ENCODE peak calls at places on chromosomes 2 and 18, in five cellular contexts. E, P, J, R and M are unnamed samples.
A peak's percentile ranks its signal among the peaks of the same experiment; 100 is the strongest.

GRCh38 chr18:45050712-45051639 is 370.3 kb downstream of the SETBP1 start:
- DNase-seq in R (no peak), E (peak; percentile 6), P (no peak), J (no peak), M (no peak)

GRCh38 chr18:3923750-3924149 is 473.8 kb downstream of the TGIF1 start:
- DNase-seq in P (no peak), J (no peak), E (no peak), R (no peak), M (no peak)

GRCh38 chr2:6177796-6178195 is 485.6 kb downstream of the SOX11 start:
- DNase-seq in P (no peak), J (no peak), E (no peak), R (no peak), M (no peak)

GRCh38 chr2:240294514-240294913 is 140.9 kb upstream of the GPC1 start:
- DNase-seq in E (no peak), P (no peak), J (no peak), R (no peak), M (no peak)

GRCh38 chr18:45932708-45933107 is 34.4 kb downstream of the EPG5 start:
- DNase-seq in E (no peak), J (no peak), P (no peak), R (no peak), M (no peak)

GRCh38 chr18:34970106-34970505 is 71.1 kb upstream of the MAPRE2 start:
- DNase-seq in J (no peak), E (no peak), R (no peak), P (no peak), M (no peak)

GRCh38 chr2:170461875-170462274 is 253.3 kb upstream of the SP5 start:
- DNase-seq in E (no peak), J (no peak), R (no peak), P (no peak), M (no peak)

GRCh38 chr2:54122171-54122935 is 6.9 kb downstream of the ACYP2 start:
- DNase-seq in J (no peak), R (no peak), P (no peak), E (no peak), M (no peak)

GRCh38 chr2:43192039-43192438 is 34.4 kb downstream of the ZFP36L2 start:
- DNase-seq in J (no peak), P (no peak), E (no peak), R (no peak), M (no peak)

GRCh38 chr2:28163627-28164279 is 228.9 kb upstream of the FOSL2 start:
- DNase-seq in P (no peak), E (no peak), R (no peak), J (no peak), M (no peak)

GRCh38 chr2:224646242-224646846 is 61.2 kb upstream of the CUL3 start:
- DNase-seq in J (no peak), R (no peak), P (no peak), E (peak; percentile 8), M (no peak)

GRCh38 chr18:23238152-23238531 is 102.9 kb downstream of the CABLES1 start:
- DNase-seq in J (no peak), R (no peak), E (no peak), P (no peak), M (peak; percentile 27)

GRCh38 chr2:119289093-119289492 is 65.5 kb downstream of the STEAP3 start:
- DNase-seq in R (no peak), J (no peak), P (no peak), E (no peak), M (no peak)

GRCh38 chr18:51998711-51999110 is 341.3 kb upstream of the DCC start:
- DNase-seq in P (no peak), E (no peak), R (no peak), J (no peak), M (no peak)

GRCh38 chr18:32372381-32373061 is 98.2 kb downstream of the GAREM1 start:
- DNase-seq in J (no peak), R (no peak), E (peak; percentile 8), P (no peak), M (peak; percentile 74)
- TF ChIP-seq POLR2A in J (no peak), R (peak; percentile 14), E (no peak), P (no peak), M (no peak)

DNA sequence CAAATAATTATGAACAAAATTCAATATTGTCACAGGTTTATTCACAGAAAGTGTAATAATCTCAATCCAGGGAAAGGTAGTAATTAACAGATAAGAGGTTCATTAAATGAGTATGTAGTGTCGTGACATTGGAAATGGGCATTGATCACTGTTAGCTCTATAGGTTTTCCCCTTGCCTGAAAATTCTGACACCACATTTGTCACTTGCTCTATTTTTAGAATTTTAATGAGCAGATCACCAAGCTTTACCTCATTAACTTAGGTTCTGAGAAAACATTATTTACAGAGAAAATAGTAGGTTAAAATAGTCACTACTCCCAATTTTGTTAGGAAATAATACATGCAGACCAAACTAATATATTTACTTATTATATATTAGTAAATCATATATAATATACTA is 344.0 kb downstream of the DSC3 start:
- DNase-seq in R (no peak), P (no peak), J (no peak), E (no peak), M (no peak)
- TF ChIP-seq EP300 in R (no peak), P (no peak), J (no peak), E (no peak), M (no peak)

GRCh38 chr18:5297582-5297981 is 2.1 kb upstream of the ZBTB14 start:
- DNase-seq in E (no peak), P (no peak), R (no peak), J (no peak), M (no peak)

GRCh38 chr18:5295231-5295920 is at the start of gene ZBTB14:
- DNase-seq in R (peak; percentile 94), E (peak; percentile 18), J (peak; percentile 20), P (no peak), M (peak; percentile 74)

GRCh38 chr18:5296706-5297320 is 1.3 kb upstream of the ZBTB14 start:
- DNase-seq in E (peak; percentile 38), P (no peak), J (peak; percentile 64), R (peak; percentile 91), M (peak; percentile 82)

GRCh38 chr18:5294618-5295230 is 802 bp downstream of the ZBTB14 start:
- DNase-seq in E (peak; percentile 15), R (peak; percentile 85), J (no peak), P (no peak), M (peak; percentile 56)

DNA sequence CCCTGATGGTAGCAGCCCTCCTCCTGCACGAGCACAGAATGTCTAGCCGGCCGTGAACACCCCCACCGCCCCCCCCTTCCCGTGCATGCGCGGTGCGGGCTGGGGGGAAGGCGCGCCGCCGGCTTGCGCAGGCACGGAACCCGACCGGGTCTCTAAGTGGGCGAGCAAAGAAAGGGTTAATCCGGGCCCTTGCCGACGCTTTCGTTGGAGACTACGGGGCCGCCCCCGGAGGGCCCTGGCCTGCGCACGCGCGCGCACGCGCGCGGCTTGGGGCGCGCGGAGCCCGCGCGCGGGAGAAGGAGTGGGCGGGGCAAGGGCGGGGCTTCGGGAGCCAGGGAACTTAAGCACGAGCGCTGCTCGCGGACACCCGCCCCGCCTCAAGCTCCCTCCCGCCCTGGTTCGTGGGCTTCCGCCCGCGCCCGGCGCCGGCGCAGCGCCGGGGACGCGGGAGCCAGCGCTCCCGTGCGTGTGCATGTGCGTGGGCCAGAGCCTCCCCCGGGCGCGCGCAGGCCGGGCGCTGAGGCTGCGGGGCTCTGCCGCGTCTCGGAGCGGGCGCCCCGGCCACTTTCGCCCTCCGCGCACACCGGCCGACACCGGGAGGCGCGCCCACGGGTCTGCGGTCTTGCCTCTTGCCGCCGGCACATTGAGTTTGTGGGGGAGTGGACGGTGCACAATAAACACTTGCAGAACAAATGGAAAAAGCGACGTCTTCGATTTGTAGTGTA is 617 bp upstream of the ZBTB14 start:
- DNase-seq in R (peak; percentile 99), E (peak; percentile 71), J (peak; percentile 94), P (peak; percentile 62), M (peak; percentile 98)
- TF ChIP-seq POLR2A in R (peak; percentile 83), E (peak; percentile 29), J (peak; percentile 51), P (peak; percentile 79), M (no peak)

GRCh38 chr2:140061240-140061639 is 1281.0 kb upstream of the NXPH2 start:
- DNase-seq in P (no peak), J (no peak), R (no peak), E (no peak), M (no peak)

GRCh38 chr2:140063356-140063755 is 1283.2 kb upstream of the NXPH2 start:
- DNase-seq in P (no peak), E (no peak), J (no peak), R (no peak), M (no peak)

DNA sequence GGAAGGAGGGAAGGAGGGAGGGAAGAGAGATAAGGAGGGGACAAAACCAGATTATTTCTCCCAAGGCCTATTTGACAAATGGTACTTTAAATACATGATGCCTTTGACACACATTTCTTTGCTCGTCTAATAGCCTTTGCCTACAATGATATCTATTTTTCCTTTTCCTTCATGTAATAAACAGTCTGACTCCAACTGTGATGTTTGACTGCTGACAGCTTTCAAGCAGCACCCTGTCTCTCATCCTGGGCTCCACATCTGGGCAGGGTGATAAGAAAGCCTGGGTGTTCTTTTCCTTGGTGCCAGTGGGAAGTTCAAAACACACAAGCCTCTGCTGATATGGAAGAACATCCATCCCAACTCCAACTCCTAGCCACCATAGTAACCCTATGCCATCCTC is 1277.7 kb upstream of the NXPH2 start:
- DNase-seq in P (no peak), E (no peak), R (no peak), J (no peak), M (no peak)
- TF ChIP-seq EP300 in P (no peak), E (no peak), R (no peak), J (no peak), M (no peak)

DNA sequence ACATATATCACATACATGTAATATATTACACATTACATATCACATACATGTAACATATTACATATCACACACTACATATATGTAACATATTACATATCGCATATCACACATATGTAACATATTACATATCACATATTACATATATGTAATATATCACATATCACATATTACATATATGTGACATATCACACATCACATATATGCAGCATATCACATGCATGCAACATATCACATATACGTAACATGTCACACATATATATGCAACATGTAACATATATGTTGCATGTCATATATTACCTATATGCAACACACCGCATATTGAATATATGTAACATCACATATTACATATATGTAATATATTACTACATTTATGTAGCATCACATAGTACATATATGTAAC is 211.2 kb downstream of the ARL6IP6 start:
- DNase-seq in J (no peak), P (no peak), E (no peak), R (no peak), M (no peak)
- TF ChIP-seq POLR2A in J (no peak), P (no peak), E (no peak), R (no peak), M (no peak)

GRCh38 chr2:4085186-4085585 is 381.8 kb downstream of the DCDC2C start:
- DNase-seq in E (no peak), J (no peak), P (no peak), R (no peak), M (no peak)
- TF ChIP-seq EP300 in E (no peak), J (no peak), P (no peak), R (no peak), M (no peak)

DNA sequence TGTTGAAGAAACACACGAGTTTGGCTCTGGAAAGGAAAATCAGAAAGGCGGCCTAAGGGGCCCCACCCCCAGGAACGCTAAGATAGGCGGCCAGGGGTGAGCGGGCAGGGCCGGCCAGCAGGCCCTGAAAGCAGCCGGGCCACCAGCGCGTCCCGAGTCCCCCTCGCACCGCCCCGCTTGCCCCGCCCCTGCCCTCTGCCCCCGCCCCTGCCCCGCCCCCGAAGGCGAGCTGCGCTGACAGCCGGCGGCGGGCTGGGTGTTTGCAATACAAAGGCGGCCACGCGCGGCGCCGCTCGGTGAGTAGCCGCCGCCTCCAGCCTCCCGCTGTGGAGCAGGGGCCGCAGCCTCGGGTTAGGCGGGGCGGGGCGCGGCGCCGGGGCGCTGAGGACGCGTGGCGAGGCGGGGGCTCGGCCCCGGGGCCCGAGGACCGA is at the start of gene LPIN1:
- DNase-seq in P (no peak), E (peak; percentile 86), J (peak; percentile 87), R (peak; percentile 98), M (peak; percentile 93)
- TF ChIP-seq POLR2A in P (peak; percentile 89), E (peak; percentile 55), J (peak; percentile 66), R (peak; percentile 93), M (peak; percentile 29)